ENCODE peak calls at places on chromosomes 1 and 21, in five cellular contexts. One of them, this sample, is unnamed.

GRCh38 chr1:16716691-16717173 is 23.6 kb upstream of the RNU1-4 start:
- DNase-seq in SK-N-SH: peak
- DNase-seq in HepG2: no peak
- DNase-seq in cardiac fibroblast: no peak
- DNase-seq in CD4-positive, alpha-beta T cell: no peak
- DNase-seq in this sample: peak

GRCh38 chr1:48777219-48777895 is 666 bp upstream of the BEND5 start:
- DNase-seq in SK-N-SH: peak
- DNase-seq in HepG2: no peak
- DNase-seq in cardiac fibroblast: no peak
- DNase-seq in CD4-positive, alpha-beta T cell: no peak
- DNase-seq in this sample: no peak

GRCh38 chr1:10213186-10213585 is 2.8 kb downstream of the KIF1B start:
- DNase-seq in SK-N-SH: no peak
- DNase-seq in HepG2: no peak
- DNase-seq in cardiac fibroblast: no peak
- DNase-seq in CD4-positive, alpha-beta T cell: no peak
- DNase-seq in this sample: no peak

GRCh38 chr1:59814901-59815825 is at the start of gene HOOK1:
- DNase-seq in SK-N-SH: no peak
- DNase-seq in HepG2: no peak
- DNase-seq in cardiac fibroblast: no peak
- DNase-seq in CD4-positive, alpha-beta T cell: peak
- DNase-seq in this sample: no peak

GRCh38 chr1:30526652-30527345 is 196.6 kb downstream of the MATN1 start:
- DNase-seq in SK-N-SH: no peak
- DNase-seq in HepG2: no peak
- DNase-seq in cardiac fibroblast: no peak
- DNase-seq in CD4-positive, alpha-beta T cell: no peak
- DNase-seq in this sample: no peak

GRCh38 chr1:1061682-1062363 is 12.3 kb downstream of the RNF223 start:
- DNase-seq in SK-N-SH: no peak
- DNase-seq in HepG2: no peak
- DNase-seq in cardiac fibroblast: no peak
- DNase-seq in CD4-positive, alpha-beta T cell: no peak
- DNase-seq in this sample: no peak

GRCh38 chr1:26733982-26734381 is 38.2 kb downstream of the ARID1A start:
- DNase-seq in SK-N-SH: no peak
- DNase-seq in HepG2: no peak
- DNase-seq in cardiac fibroblast: peak
- DNase-seq in CD4-positive, alpha-beta T cell: no peak
- DNase-seq in this sample: no peak

GRCh38 chr1:17605582-17606344 is 66.3 kb downstream of the ARHGEF10L start:
- DNase-seq in SK-N-SH: no peak
- DNase-seq in HepG2: no peak
- DNase-seq in cardiac fibroblast: peak
- DNase-seq in CD4-positive, alpha-beta T cell: no peak
- DNase-seq in this sample: no peak

GRCh38 chr1:200908158-200908868 is 13.6 kb downstream of the INAVA start:
- DNase-seq in SK-N-SH: no peak
- DNase-seq in HepG2: no peak
- DNase-seq in cardiac fibroblast: no peak
- DNase-seq in CD4-positive, alpha-beta T cell: no peak
- DNase-seq in this sample: no peak

GRCh38 chr1:8025061-8025670 is 943 bp downstream of the ERRFI1 start:
- DNase-seq in SK-N-SH: no peak
- DNase-seq in HepG2: no peak
- DNase-seq in cardiac fibroblast: peak
- DNase-seq in CD4-positive, alpha-beta T cell: no peak
- DNase-seq in this sample: no peak

GRCh38 chr1:82392513-82392912 is 591.8 kb downstream of the ADGRL2 start:
- DNase-seq in SK-N-SH: no peak
- DNase-seq in HepG2: no peak
- DNase-seq in cardiac fibroblast: peak
- DNase-seq in CD4-positive, alpha-beta T cell: no peak
- DNase-seq in this sample: no peak

GRCh38 chr1:174023438-174023837 is 1.3 kb upstream of the RC3H1 start:
- DNase-seq in SK-N-SH: peak
- DNase-seq in HepG2: no peak
- DNase-seq in cardiac fibroblast: peak
- DNase-seq in CD4-positive, alpha-beta T cell: no peak
- DNase-seq in this sample: peak

GRCh38 chr1:41915786-41916571 is 2.7 kb downstream of the HIVEP3 start:
- DNase-seq in SK-N-SH: no peak
- DNase-seq in HepG2: no peak
- DNase-seq in cardiac fibroblast: no peak
- DNase-seq in CD4-positive, alpha-beta T cell: no peak
- DNase-seq in this sample: no peak

GRCh38 chr1:169102567-169102966 is 3.9 kb upstream of the ATP1B1 start:
- DNase-seq in SK-N-SH: no peak
- DNase-seq in HepG2: peak
- DNase-seq in cardiac fibroblast: peak
- DNase-seq in CD4-positive, alpha-beta T cell: no peak
- DNase-seq in this sample: no peak

GRCh38 chr1:93705897-93706500 is 24.4 kb upstream of the BCAR3 start:
- DNase-seq in SK-N-SH: no peak
- DNase-seq in HepG2: no peak
- DNase-seq in cardiac fibroblast: no peak
- DNase-seq in CD4-positive, alpha-beta T cell: no peak
- DNase-seq in this sample: no peak

GRCh38 chr21:26140185-26140584 is 30.4 kb downstream of the APP start:
- DNase-seq in SK-N-SH: no peak
- DNase-seq in HepG2: peak
- DNase-seq in cardiac fibroblast: peak
- DNase-seq in CD4-positive, alpha-beta T cell: no peak
- DNase-seq in this sample: peak

GRCh38 chr1:211637066-211637465 is 38.4 kb downstream of the NEK2 start:
- DNase-seq in SK-N-SH: no peak
- DNase-seq in HepG2: no peak
- DNase-seq in cardiac fibroblast: no peak
- DNase-seq in CD4-positive, alpha-beta T cell: no peak
- DNase-seq in this sample: no peak

GRCh38 chr1:42966688-42967609 is 8.3 kb upstream of the SLC2A1 start:
- DNase-seq in SK-N-SH: no peak
- DNase-seq in HepG2: peak
- DNase-seq in cardiac fibroblast: peak
- DNase-seq in CD4-positive, alpha-beta T cell: no peak
- DNase-seq in this sample: no peak

GRCh38 chr1:99268021-99268420 is 3.7 kb downstream of the PLPPR4 start:
- DNase-seq in SK-N-SH: no peak
- DNase-seq in HepG2: no peak
- DNase-seq in cardiac fibroblast: peak
- DNase-seq in CD4-positive, alpha-beta T cell: no peak
- DNase-seq in this sample: no peak

GRCh38 chr1:164772635-164773034 is 213.7 kb downstream of the PBX1 start:
- DNase-seq in SK-N-SH: no peak
- DNase-seq in HepG2: no peak
- DNase-seq in cardiac fibroblast: peak
- DNase-seq in CD4-positive, alpha-beta T cell: no peak
- DNase-seq in this sample: no peak

GRCh38 chr1:155083865-155084721 is 5.5 kb downstream of the EFNA3 start:
- DNase-seq in SK-N-SH: peak
- DNase-seq in HepG2: peak
- DNase-seq in cardiac fibroblast: peak
- DNase-seq in CD4-positive, alpha-beta T cell: no peak
- DNase-seq in this sample: no peak
- TF ChIP-seq CTCF in SK-N-SH: peak
- TF ChIP-seq CTCF in HepG2: peak
- TF ChIP-seq CTCF in cardiac fibroblast: peak
- TF ChIP-seq CTCF in CD4-positive, alpha-beta T cell: no peak
- TF ChIP-seq CTCF in this sample: no peak

DNA sequence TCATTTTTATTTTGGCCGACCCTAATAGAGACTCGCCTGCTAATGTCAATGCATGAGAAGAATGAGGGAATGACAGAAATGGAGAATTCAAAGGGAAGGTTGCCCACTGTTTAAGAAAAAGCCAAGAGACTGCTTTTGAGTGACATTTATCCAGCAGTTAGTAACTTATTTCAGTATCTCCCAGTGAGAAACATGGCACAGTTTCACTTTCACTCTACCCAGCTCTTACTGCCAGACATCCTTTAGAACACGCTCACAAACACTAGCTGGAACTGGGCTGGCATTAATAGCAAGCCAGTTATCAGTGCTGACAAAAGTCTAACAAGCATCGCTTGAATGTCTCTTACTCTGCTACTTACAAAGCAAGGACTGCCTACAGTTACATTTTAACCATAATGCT is 8.5 kb downstream of the GGPS1 start:
- DNase-seq in SK-N-SH: no peak
- DNase-seq in HepG2: no peak
- DNase-seq in cardiac fibroblast: no peak
- DNase-seq in CD4-positive, alpha-beta T cell: peak
- DNase-seq in this sample: no peak
- TF ChIP-seq CTCF in SK-N-SH: no peak
- TF ChIP-seq CTCF in HepG2: no peak
- TF ChIP-seq CTCF in cardiac fibroblast: no peak
- TF ChIP-seq CTCF in CD4-positive, alpha-beta T cell: no peak
- TF ChIP-seq CTCF in this sample: no peak

DNA sequence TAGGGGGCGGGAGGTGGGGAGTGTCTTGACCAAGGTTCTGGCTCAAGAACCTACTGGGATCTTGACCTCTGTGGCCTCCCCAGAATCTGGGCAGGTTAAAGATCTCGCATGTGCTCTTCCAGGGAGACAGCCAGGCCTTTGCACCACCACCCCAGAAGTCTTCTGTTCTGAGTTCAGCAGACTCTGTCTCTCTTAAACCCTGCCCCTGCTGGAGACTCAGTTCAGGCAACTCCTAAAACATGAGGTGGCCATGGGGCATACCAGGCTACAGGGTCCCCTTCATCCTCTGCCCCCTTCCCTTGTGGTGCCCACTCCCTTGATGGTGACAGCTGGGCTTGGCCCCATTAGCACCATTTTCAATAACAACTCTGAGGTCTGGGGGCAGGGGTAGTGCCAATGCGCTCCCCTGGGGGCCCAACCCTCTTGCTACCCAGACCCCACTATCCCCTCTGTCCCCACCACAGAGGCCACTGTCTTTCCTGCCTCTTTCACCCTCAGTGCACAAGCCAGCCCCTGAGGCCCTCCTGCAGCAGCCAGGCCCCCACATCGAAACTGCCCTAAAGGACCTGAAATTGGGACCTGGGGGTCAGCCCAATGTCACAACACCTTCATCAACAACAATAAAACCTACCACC is 132.7 kb upstream of the RUNX3 start:
- DNase-seq in SK-N-SH: no peak
- DNase-seq in HepG2: no peak
- DNase-seq in cardiac fibroblast: no peak
- DNase-seq in CD4-positive, alpha-beta T cell: no peak
- DNase-seq in this sample: peak
- TF ChIP-seq CTCF in SK-N-SH: no peak
- TF ChIP-seq CTCF in HepG2: no peak
- TF ChIP-seq CTCF in cardiac fibroblast: no peak
- TF ChIP-seq CTCF in CD4-positive, alpha-beta T cell: no peak
- TF ChIP-seq CTCF in this sample: no peak

DNA sequence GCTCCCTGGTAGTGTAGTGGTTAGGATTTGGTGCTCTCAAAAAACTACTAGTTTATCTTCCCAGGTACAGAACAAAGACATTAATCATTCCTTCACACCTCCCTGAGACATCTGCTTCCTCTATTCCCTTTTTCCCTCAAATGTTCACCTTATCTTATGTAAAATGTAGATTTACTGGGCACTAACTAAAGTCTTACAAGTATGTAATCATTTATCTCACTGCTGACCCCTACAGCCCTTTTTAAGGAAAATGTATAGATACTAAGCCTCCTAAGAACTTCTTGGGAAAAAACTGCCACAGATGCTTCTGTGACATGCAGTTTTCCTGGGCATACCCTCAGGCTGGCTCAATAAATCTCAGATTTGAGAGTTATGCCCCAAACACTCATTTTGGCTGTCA is 50.8 kb upstream of the NEK7 start:
- DNase-seq in SK-N-SH: no peak
- DNase-seq in HepG2: no peak
- DNase-seq in cardiac fibroblast: no peak
- DNase-seq in CD4-positive, alpha-beta T cell: no peak
- DNase-seq in this sample: no peak
- TF ChIP-seq CTCF in SK-N-SH: peak
- TF ChIP-seq CTCF in HepG2: no peak
- TF ChIP-seq CTCF in cardiac fibroblast: no peak
- TF ChIP-seq CTCF in CD4-positive, alpha-beta T cell: no peak
- TF ChIP-seq CTCF in this sample: no peak

GRCh38 chr1:88061106-88061829 is 622.8 kb upstream of the PKN2 start:
- DNase-seq in SK-N-SH: peak
- DNase-seq in HepG2: peak
- DNase-seq in cardiac fibroblast: peak
- DNase-seq in CD4-positive, alpha-beta T cell: no peak
- DNase-seq in this sample: no peak
- TF ChIP-seq CTCF in SK-N-SH: peak
- TF ChIP-seq CTCF in HepG2: peak
- TF ChIP-seq CTCF in cardiac fibroblast: peak
- TF ChIP-seq CTCF in CD4-positive, alpha-beta T cell: no peak
- TF ChIP-seq CTCF in this sample: peak

GRCh38 chr21:30351534-30351933 is 3.1 kb upstream of the KRTAP23-1 start:
- DNase-seq in SK-N-SH: no peak
- DNase-seq in HepG2: no peak
- DNase-seq in cardiac fibroblast: no peak
- DNase-seq in CD4-positive, alpha-beta T cell: no peak
- DNase-seq in this sample: no peak
- TF ChIP-seq CTCF in SK-N-SH: no peak
- TF ChIP-seq CTCF in HepG2: no peak
- TF ChIP-seq CTCF in cardiac fibroblast: no peak
- TF ChIP-seq CTCF in CD4-positive, alpha-beta T cell: no peak
- TF ChIP-seq CTCF in this sample: no peak

GRCh38 chr1:205505076-205505729 is 734 bp downstream of the CDK18 start:
- DNase-seq in SK-N-SH: no peak
- DNase-seq in HepG2: no peak
- DNase-seq in cardiac fibroblast: no peak
- DNase-seq in CD4-positive, alpha-beta T cell: no peak
- DNase-seq in this sample: no peak
- TF ChIP-seq CTCF in SK-N-SH: no peak
- TF ChIP-seq CTCF in HepG2: no peak
- TF ChIP-seq CTCF in cardiac fibroblast: no peak
- TF ChIP-seq CTCF in CD4-positive, alpha-beta T cell: no peak
- TF ChIP-seq CTCF in this sample: no peak

This sample was measured in CD14-positive monocyte.